ENCODE peak calls at places on chromosome 18, in four cellular contexts. F is AG04449, G is mesothelial cell of epicardium, V is cardiac fibroblast. D is an unnamed sample.
A peak's percentile ranks its signal among the peaks of the same experiment; 100 is the strongest.

GRCh38 chr18:3211236-3211992 is 8.4 kb downstream of the MYOM1 start:
- DNase-seq in F (no peak), G (no peak), V (peak; percentile 11), D (no peak)

GRCh38 chr18:10023853-10024638 is 110.2 kb downstream of the VAPA start:
- DNase-seq in F (no peak), V (no peak), G (no peak), D (no peak)

GRCh38 chr18:12628706-12629702 is 28.9 kb downstream of the SPIRE1 start:
- DNase-seq in G (no peak), V (peak; percentile 52), F (no peak), D (no peak)

GRCh38 chr18:21444465-21445023 is 156.0 kb downstream of the ESCO1 start:
- DNase-seq in F (no peak), G (no peak), V (peak; percentile 79), D (no peak)

GRCh38 chr18:45684341-45685115 is 39.5 kb upstream of the SLC14A1 start:
- DNase-seq in V (no peak), G (no peak), F (no peak), D (peak; percentile 24)

GRCh38 chr18:11791131-11791530 is 60.1 kb upstream of the CHMP1B start:
- DNase-seq in V (no peak), G (no peak), F (no peak), D (no peak)

GRCh38 chr18:24792164-24792563 is 331.7 kb downstream of the HRH4 start:
- DNase-seq in V (no peak), F (no peak), G (no peak), D (no peak)

GRCh38 chr18:32289480-32290075 is 99.7 kb downstream of the MEP1B start:
- DNase-seq in V (peak; percentile 86), G (no peak), F (no peak), D (no peak)

GRCh38 chr18:48312066-48312465 is 97.1 kb downstream of the ZBTB7C start:
- DNase-seq in V (no peak), G (no peak), F (no peak), D (no peak)

GRCh38 chr18:13725566-13726227 is 661 bp downstream of the FAM210A start:
- DNase-seq in G (peak; percentile 38), V (peak; percentile 12), F (no peak), D (no peak)

GRCh38 chr18:48827321-48828200 is 123.2 kb downstream of the SMAD7 start:
- DNase-seq in V (peak; percentile 74), F (no peak), G (peak; percentile 56), D (peak; percentile 69)

GRCh38 chr18:57135705-57136104 is 11.2 kb upstream of the BOD1L2 start:
- DNase-seq in G (no peak), V (no peak), F (no peak), D (no peak)

GRCh38 chr18:49920731-49921130 is 107.4 kb upstream of the ACAA2 start:
- DNase-seq in G (no peak), F (no peak), V (no peak), D (no peak)

GRCh38 chr18:56235061-56235772 is 403.2 kb downstream of the TXNL1 start:
- DNase-seq in F (no peak), V (no peak), G (no peak), D (no peak)

GRCh38 chr18:79403723-79404566 is 8.2 kb downstream of the NFATC1 start:
- DNase-seq in F (no peak), G (no peak), V (no peak), D (no peak)

DNA sequence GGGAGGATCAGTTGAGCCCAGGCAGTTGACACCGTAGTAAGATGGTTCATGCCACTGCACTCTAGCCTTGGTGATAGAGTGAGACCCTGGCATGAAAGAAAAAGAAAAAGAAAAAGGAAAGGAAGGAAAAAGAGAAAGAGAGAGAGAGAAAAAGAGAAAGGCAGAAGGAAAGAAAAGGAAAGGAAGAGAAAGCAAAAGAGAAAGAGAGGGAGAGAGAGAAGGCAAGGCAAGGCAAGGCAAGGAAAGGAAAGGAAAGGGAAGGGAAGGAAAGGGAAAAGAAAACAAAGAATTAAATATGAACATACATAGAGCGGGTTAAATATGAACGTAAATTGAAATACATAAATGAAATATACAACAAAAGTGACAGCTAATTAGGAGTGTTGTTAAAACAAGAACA is 167.5 kb upstream of the SETBP1 start:
- DNase-seq in F (no peak), V (no peak), G (no peak), D (no peak)
- TF ChIP-seq CTCF in F (no peak), V (no peak), G (no peak), D (no peak)

DNA sequence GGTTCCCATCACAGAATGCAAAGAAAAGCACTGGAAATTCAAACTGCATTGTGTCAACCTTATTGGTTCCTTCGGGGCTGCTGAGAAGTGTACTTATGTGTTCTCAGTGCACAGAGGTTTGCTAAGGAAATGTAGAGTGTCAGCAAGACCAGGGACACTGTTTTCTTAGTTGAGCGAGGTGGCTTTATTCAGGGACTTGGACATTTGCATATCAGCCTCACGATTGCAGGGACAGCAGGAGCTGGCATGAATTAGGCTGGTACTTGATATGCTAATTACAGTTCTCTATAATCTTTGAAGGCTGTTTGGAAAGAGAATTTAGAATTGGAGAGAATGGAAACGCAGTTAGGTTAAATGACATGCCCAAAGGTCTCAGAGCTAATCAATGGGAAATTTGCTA is 18.8 kb upstream of the MTCL1 start:
- DNase-seq in G (no peak), V (no peak), F (no peak), D (no peak)
- TF ChIP-seq CTCF in G (no peak), V (no peak), F (no peak), D (no peak)

DNA sequence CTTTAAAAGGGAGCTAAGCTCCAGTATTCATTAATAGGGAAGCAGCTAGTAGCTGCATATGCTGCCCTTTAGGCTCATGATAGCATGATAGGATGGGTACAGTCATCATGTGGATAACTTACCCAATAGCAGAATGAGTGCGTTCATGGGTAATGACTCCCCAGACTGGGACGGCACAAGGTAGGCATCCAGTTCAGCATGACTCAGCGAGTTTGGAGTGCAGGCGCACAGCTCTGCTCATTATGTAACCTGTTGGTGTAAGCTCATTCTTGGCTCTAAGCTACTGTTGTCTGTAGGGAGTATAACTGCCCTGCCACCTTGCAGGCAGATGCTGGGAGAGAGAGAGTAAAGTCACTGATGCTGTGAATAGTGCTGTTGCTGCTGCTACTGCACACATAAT is 209.2 kb upstream of the SYT4 start:
- DNase-seq in V (no peak), G (no peak), F (no peak), D (no peak)
- TF ChIP-seq CTCF in V (no peak), G (no peak), F (no peak), D (no peak)

GRCh38 chr18:70459731-70460130 is 170.9 kb downstream of the SOCS6 start:
- DNase-seq in G (no peak), F (no peak), V (no peak), D (no peak)

GRCh38 chr18:70457788-70458187 is 168.9 kb downstream of the SOCS6 start:
- DNase-seq in G (no peak), V (no peak), F (no peak), D (no peak)

GRCh38 chr18:70457223-70457622 is 168.4 kb downstream of the SOCS6 start:
- DNase-seq in V (no peak), G (no peak), F (no peak), D (no peak)

GRCh38 chr18:70461323-70462077 is 172.7 kb downstream of the SOCS6 start:
- DNase-seq in G (no peak), V (no peak), F (no peak), D (no peak)

GRCh38 chr18:70459251-70459650 is 170.4 kb downstream of the SOCS6 start:
- DNase-seq in F (no peak), G (no peak), V (no peak), D (no peak)
- TF ChIP-seq CTCF in F (no peak), G (no peak), V (no peak), D (no peak)

D was measured in type B pancreatic cell.